ENCODE peak calls at places on chromosomes 6 and 20, in ten cellular contexts. One of them, this sample, is unnamed.

GRCh38 chr6:149314325-149314724 is 3.2 kb upstream of the TAB2 start:
- DNase-seq in ovary: no peak
- DNase-seq in fibroblast of mammary gland: no peak
- DNase-seq in astrocyte of the cerebellum: no peak
- DNase-seq in transverse colon: no peak
- DNase-seq in mucosa of descending colon: no peak
- DNase-seq in IMR-90: no peak
- DNase-seq in psoas muscle: no peak
- DNase-seq in cardiac fibroblast: no peak
- DNase-seq in fibroblast of lung: no peak
- DNase-seq in this sample: no peak

GRCh38 chr6:109449789-109450673 is 5.5 kb downstream of the MICAL1 start:
- DNase-seq in ovary: no peak
- DNase-seq in IMR-90: no peak
- DNase-seq in psoas muscle: no peak
- DNase-seq in cardiac fibroblast: no peak
- DNase-seq in fibroblast of lung: no peak
- DNase-seq in transverse colon: peak
- DNase-seq in fibroblast of mammary gland: no peak
- DNase-seq in mucosa of descending colon: peak
- DNase-seq in astrocyte of the cerebellum: no peak
- DNase-seq in this sample: no peak

GRCh38 chr6:30154709-30155521 is 6.1 kb downstream of the TRIM10 start:
- DNase-seq in fibroblast of mammary gland: peak
- DNase-seq in astrocyte of the cerebellum: peak
- DNase-seq in fibroblast of lung: peak
- DNase-seq in IMR-90: peak
- DNase-seq in cardiac fibroblast: peak
- DNase-seq in ovary: no peak
- DNase-seq in transverse colon: peak
- DNase-seq in psoas muscle: no peak
- DNase-seq in mucosa of descending colon: no peak
- DNase-seq in this sample: peak

GRCh38 chr6:107539409-107539808 is 49.5 kb downstream of the SOBP start:
- DNase-seq in cardiac fibroblast: no peak
- DNase-seq in ovary: no peak
- DNase-seq in psoas muscle: no peak
- DNase-seq in IMR-90: no peak
- DNase-seq in transverse colon: no peak
- DNase-seq in astrocyte of the cerebellum: peak
- DNase-seq in mucosa of descending colon: no peak
- DNase-seq in fibroblast of mammary gland: no peak
- DNase-seq in fibroblast of lung: peak
- DNase-seq in this sample: no peak

GRCh38 chr20:3797592-3798404 is 1.7 kb downstream of the CDC25B start:
- DNase-seq in IMR-90: peak
- DNase-seq in mucosa of descending colon: peak
- DNase-seq in psoas muscle: peak
- DNase-seq in astrocyte of the cerebellum: no peak
- DNase-seq in fibroblast of mammary gland: no peak
- DNase-seq in ovary: no peak
- DNase-seq in cardiac fibroblast: no peak
- DNase-seq in transverse colon: peak
- DNase-seq in fibroblast of lung: peak
- DNase-seq in this sample: no peak

GRCh38 chr6:4584801-4585200 is 191.4 kb upstream of the CDYL start:
- DNase-seq in IMR-90: no peak
- DNase-seq in psoas muscle: no peak
- DNase-seq in cardiac fibroblast: no peak
- DNase-seq in ovary: no peak
- DNase-seq in fibroblast of lung: no peak
- DNase-seq in astrocyte of the cerebellum: no peak
- DNase-seq in mucosa of descending colon: no peak
- DNase-seq in fibroblast of mammary gland: no peak
- DNase-seq in transverse colon: no peak
- DNase-seq in this sample: no peak

GRCh38 chr6:140879861-140880260 is 1252.9 kb upstream of the GJE1 start:
- DNase-seq in mucosa of descending colon: no peak
- DNase-seq in fibroblast of mammary gland: peak
- DNase-seq in astrocyte of the cerebellum: peak
- DNase-seq in IMR-90: peak
- DNase-seq in transverse colon: no peak
- DNase-seq in fibroblast of lung: peak
- DNase-seq in psoas muscle: no peak
- DNase-seq in cardiac fibroblast: peak
- DNase-seq in ovary: no peak
- DNase-seq in this sample: no peak

GRCh38 chr6:161001421-161001820 is 9.9 kb downstream of the MAP3K4 start:
- DNase-seq in cardiac fibroblast: peak
- DNase-seq in IMR-90: no peak
- DNase-seq in fibroblast of lung: no peak
- DNase-seq in transverse colon: no peak
- DNase-seq in mucosa of descending colon: no peak
- DNase-seq in ovary: no peak
- DNase-seq in psoas muscle: no peak
- DNase-seq in fibroblast of mammary gland: peak
- DNase-seq in astrocyte of the cerebellum: no peak
- DNase-seq in this sample: no peak

GRCh38 chr6:33950891-33951889 is 147.4 kb upstream of the MLN start:
- DNase-seq in transverse colon: no peak
- DNase-seq in mucosa of descending colon: peak
- DNase-seq in ovary: no peak
- DNase-seq in fibroblast of lung: no peak
- DNase-seq in psoas muscle: no peak
- DNase-seq in IMR-90: no peak
- DNase-seq in fibroblast of mammary gland: no peak
- DNase-seq in cardiac fibroblast: no peak
- DNase-seq in astrocyte of the cerebellum: no peak
- DNase-seq in this sample: no peak

GRCh38 chr6:12036766-12037165 is 24.7 kb downstream of the HIVEP1 start:
- DNase-seq in cardiac fibroblast: no peak
- DNase-seq in ovary: no peak
- DNase-seq in IMR-90: no peak
- DNase-seq in psoas muscle: no peak
- DNase-seq in mucosa of descending colon: no peak
- DNase-seq in transverse colon: no peak
- DNase-seq in astrocyte of the cerebellum: no peak
- DNase-seq in fibroblast of lung: no peak
- DNase-seq in fibroblast of mammary gland: no peak
- DNase-seq in this sample: no peak

GRCh38 chr6:12034831-12035230 is 22.7 kb downstream of the HIVEP1 start:
- DNase-seq in transverse colon: no peak
- DNase-seq in IMR-90: no peak
- DNase-seq in ovary: no peak
- DNase-seq in psoas muscle: no peak
- DNase-seq in fibroblast of lung: no peak
- DNase-seq in fibroblast of mammary gland: no peak
- DNase-seq in astrocyte of the cerebellum: no peak
- DNase-seq in mucosa of descending colon: no peak
- DNase-seq in cardiac fibroblast: no peak
- DNase-seq in this sample: no peak

GRCh38 chr6:12037803-12038202 is 25.7 kb downstream of the HIVEP1 start:
- DNase-seq in ovary: no peak
- DNase-seq in IMR-90: no peak
- DNase-seq in fibroblast of lung: no peak
- DNase-seq in fibroblast of mammary gland: no peak
- DNase-seq in psoas muscle: no peak
- DNase-seq in astrocyte of the cerebellum: no peak
- DNase-seq in transverse colon: no peak
- DNase-seq in cardiac fibroblast: no peak
- DNase-seq in mucosa of descending colon: no peak
- DNase-seq in this sample: no peak

GRCh38 chr6:12034349-12034748 is 22.2 kb downstream of the HIVEP1 start:
- DNase-seq in ovary: no peak
- DNase-seq in astrocyte of the cerebellum: no peak
- DNase-seq in IMR-90: no peak
- DNase-seq in fibroblast of mammary gland: no peak
- DNase-seq in cardiac fibroblast: no peak
- DNase-seq in mucosa of descending colon: no peak
- DNase-seq in fibroblast of lung: no peak
- DNase-seq in transverse colon: no peak
- DNase-seq in psoas muscle: no peak
- DNase-seq in this sample: no peak

GRCh38 chr6:12039540-12040459 is 27.7 kb downstream of the HIVEP1 start:
- DNase-seq in mucosa of descending colon: no peak
- DNase-seq in transverse colon: no peak
- DNase-seq in IMR-90: no peak
- DNase-seq in astrocyte of the cerebellum: no peak
- DNase-seq in cardiac fibroblast: no peak
- DNase-seq in fibroblast of lung: no peak
- DNase-seq in fibroblast of mammary gland: no peak
- DNase-seq in ovary: no peak
- DNase-seq in psoas muscle: no peak
- DNase-seq in this sample: no peak
- TF ChIP-seq CTCF in mucosa of descending colon: no peak
- TF ChIP-seq CTCF in transverse colon: no peak
- TF ChIP-seq CTCF in IMR-90: peak
- TF ChIP-seq CTCF in astrocyte of the cerebellum: peak
- TF ChIP-seq CTCF in cardiac fibroblast: no peak
- TF ChIP-seq CTCF in fibroblast of lung: no peak
- TF ChIP-seq CTCF in fibroblast of mammary gland: no peak
- TF ChIP-seq CTCF in ovary: no peak
- TF ChIP-seq CTCF in psoas muscle: no peak
- TF ChIP-seq CTCF in this sample: no peak

GRCh38 chr6:36984581-36985383 is 1.2 kb downstream of the MTCH1 start:
- DNase-seq in transverse colon: peak
- DNase-seq in mucosa of descending colon: no peak
- DNase-seq in psoas muscle: peak
- DNase-seq in fibroblast of mammary gland: peak
- DNase-seq in IMR-90: peak
- DNase-seq in astrocyte of the cerebellum: peak
- DNase-seq in fibroblast of lung: peak
- DNase-seq in ovary: peak
- DNase-seq in cardiac fibroblast: peak
- DNase-seq in this sample: peak

GRCh38 chr6:36985384-36985962 is 523 bp downstream of the MTCH1 start:
- DNase-seq in transverse colon: no peak
- DNase-seq in fibroblast of mammary gland: no peak
- DNase-seq in IMR-90: no peak
- DNase-seq in cardiac fibroblast: no peak
- DNase-seq in psoas muscle: no peak
- DNase-seq in astrocyte of the cerebellum: no peak
- DNase-seq in ovary: peak
- DNase-seq in fibroblast of lung: no peak
- DNase-seq in mucosa of descending colon: no peak
- DNase-seq in this sample: no peak

GRCh38 chr6:36986704-36987047 is 680 bp upstream of the MTCH1 start:
- DNase-seq in astrocyte of the cerebellum: no peak
- DNase-seq in fibroblast of mammary gland: no peak
- DNase-seq in fibroblast of lung: no peak
- DNase-seq in mucosa of descending colon: no peak
- DNase-seq in IMR-90: no peak
- DNase-seq in ovary: no peak
- DNase-seq in psoas muscle: no peak
- DNase-seq in transverse colon: no peak
- DNase-seq in cardiac fibroblast: no peak
- DNase-seq in this sample: no peak

GRCh38 chr6:36983538-36983937 is 2.5 kb downstream of the MTCH1 start:
- DNase-seq in mucosa of descending colon: no peak
- DNase-seq in transverse colon: no peak
- DNase-seq in psoas muscle: no peak
- DNase-seq in astrocyte of the cerebellum: no peak
- DNase-seq in ovary: no peak
- DNase-seq in cardiac fibroblast: no peak
- DNase-seq in fibroblast of lung: no peak
- DNase-seq in fibroblast of mammary gland: no peak
- DNase-seq in IMR-90: no peak
- DNase-seq in this sample: no peak

GRCh38 chr6:36985963-36986703 is at the start of gene MTCH1:
- DNase-seq in mucosa of descending colon: peak
- DNase-seq in fibroblast of lung: peak
- DNase-seq in ovary: peak
- DNase-seq in psoas muscle: peak
- DNase-seq in astrocyte of the cerebellum: peak
- DNase-seq in cardiac fibroblast: peak
- DNase-seq in fibroblast of mammary gland: peak
- DNase-seq in IMR-90: peak
- DNase-seq in transverse colon: peak
- DNase-seq in this sample: peak
- TF ChIP-seq CTCF in mucosa of descending colon: no peak
- TF ChIP-seq CTCF in fibroblast of lung: no peak
- TF ChIP-seq CTCF in ovary: no peak
- TF ChIP-seq CTCF in psoas muscle: no peak
- TF ChIP-seq CTCF in astrocyte of the cerebellum: no peak
- TF ChIP-seq CTCF in cardiac fibroblast: no peak
- TF ChIP-seq CTCF in fibroblast of mammary gland: no peak
- TF ChIP-seq CTCF in IMR-90: no peak
- TF ChIP-seq CTCF in transverse colon: no peak
- TF ChIP-seq CTCF in this sample: no peak

GRCh38 chr20:49203746-49204145 is 15.5 kb upstream of the DDX27 start:
- DNase-seq in cardiac fibroblast: no peak
- DNase-seq in ovary: no peak
- DNase-seq in astrocyte of the cerebellum: no peak
- DNase-seq in transverse colon: no peak
- DNase-seq in fibroblast of mammary gland: no peak
- DNase-seq in mucosa of descending colon: no peak
- DNase-seq in psoas muscle: no peak
- DNase-seq in IMR-90: no peak
- DNase-seq in fibroblast of lung: no peak
- DNase-seq in this sample: no peak

GRCh38 chr20:49203011-49203410 is 14.9 kb upstream of the STAU1 start:
- DNase-seq in mucosa of descending colon: no peak
- DNase-seq in psoas muscle: no peak
- DNase-seq in fibroblast of lung: no peak
- DNase-seq in transverse colon: no peak
- DNase-seq in fibroblast of mammary gland: no peak
- DNase-seq in cardiac fibroblast: no peak
- DNase-seq in IMR-90: no peak
- DNase-seq in astrocyte of the cerebellum: no peak
- DNase-seq in ovary: no peak
- DNase-seq in this sample: no peak

GRCh38 chr20:49210750-49211110 is 8.5 kb upstream of the DDX27 start:
- DNase-seq in ovary: no peak
- DNase-seq in mucosa of descending colon: no peak
- DNase-seq in fibroblast of mammary gland: peak
- DNase-seq in fibroblast of lung: no peak
- DNase-seq in astrocyte of the cerebellum: no peak
- DNase-seq in transverse colon: no peak
- DNase-seq in IMR-90: no peak
- DNase-seq in psoas muscle: no peak
- DNase-seq in cardiac fibroblast: no peak
- DNase-seq in this sample: no peak

GRCh38 chr20:49210101-49210749 is 9.0 kb upstream of the DDX27 start:
- DNase-seq in fibroblast of lung: no peak
- DNase-seq in ovary: no peak
- DNase-seq in transverse colon: no peak
- DNase-seq in astrocyte of the cerebellum: no peak
- DNase-seq in mucosa of descending colon: no peak
- DNase-seq in psoas muscle: no peak
- DNase-seq in cardiac fibroblast: peak
- DNase-seq in fibroblast of mammary gland: peak
- DNase-seq in IMR-90: no peak
- DNase-seq in this sample: no peak

GRCh38 chr20:49207071-49207470 is 12.1 kb upstream of the DDX27 start:
- DNase-seq in transverse colon: no peak
- DNase-seq in cardiac fibroblast: no peak
- DNase-seq in IMR-90: no peak
- DNase-seq in astrocyte of the cerebellum: no peak
- DNase-seq in psoas muscle: no peak
- DNase-seq in mucosa of descending colon: no peak
- DNase-seq in fibroblast of mammary gland: no peak
- DNase-seq in ovary: no peak
- DNase-seq in fibroblast of lung: no peak
- DNase-seq in this sample: no peak
- TF ChIP-seq CTCF in transverse colon: no peak
- TF ChIP-seq CTCF in cardiac fibroblast: no peak
- TF ChIP-seq CTCF in IMR-90: no peak
- TF ChIP-seq CTCF in astrocyte of the cerebellum: no peak
- TF ChIP-seq CTCF in psoas muscle: no peak
- TF ChIP-seq CTCF in mucosa of descending colon: no peak
- TF ChIP-seq CTCF in fibroblast of mammary gland: peak
- TF ChIP-seq CTCF in ovary: no peak
- TF ChIP-seq CTCF in fibroblast of lung: no peak
- TF ChIP-seq CTCF in this sample: no peak

GRCh38 chr20:11267131-11267761 is 593.4 kb upstream of the JAG1 start:
- DNase-seq in astrocyte of the cerebellum: peak
- DNase-seq in fibroblast of lung: peak
- DNase-seq in fibroblast of mammary gland: peak
- DNase-seq in psoas muscle: peak
- DNase-seq in cardiac fibroblast: peak
- DNase-seq in ovary: peak
- DNase-seq in transverse colon: no peak
- DNase-seq in IMR-90: peak
- DNase-seq in mucosa of descending colon: no peak
- DNase-seq in this sample: peak
- TF ChIP-seq CTCF in astrocyte of the cerebellum: no peak
- TF ChIP-seq CTCF in fibroblast of lung: peak
- TF ChIP-seq CTCF in fibroblast of mammary gland: peak
- TF ChIP-seq CTCF in psoas muscle: no peak
- TF ChIP-seq CTCF in cardiac fibroblast: peak
- TF ChIP-seq CTCF in ovary: no peak
- TF ChIP-seq CTCF in transverse colon: no peak
- TF ChIP-seq CTCF in IMR-90: peak
- TF ChIP-seq CTCF in mucosa of descending colon: no peak
- TF ChIP-seq CTCF in this sample: peak

This sample was measured in AG04449.